ENCODE peak calls at places on chromosomes 3 and 15, in eight cellular contexts. L is activated gamma-delta T cell treated with anti-CD3 and anti-CD28 coated beads, Interleukin-2, amount 50 U/mL, for 16 hours; N is effector CD4-positive, alpha-beta T cell; I is suprapubic skin; A is iPS-NIHi11; Q is Right ventricle myocardium superior; S is HEK293T; H is NB4. F is an unnamed sample.

GRCh38 chr3:45564172-45564571 is 30.4 kb upstream of the LIMD1 start:
- DNase-seq in L (no peak), N (no peak), I (no peak), A (no peak), Q (no peak), S (no peak), H (no peak), F (no peak)

GRCh38 chr3:150225986-150226385 is 182.1 kb upstream of the TSC22D2 start:
- DNase-seq in L (no peak), N (no peak), I (no peak), A (no peak), Q (peak), S (no peak), H (no peak), F (no peak)

GRCh38 chr3:111850481-111850880 is 8.6 kb upstream of the PHLDB2 start:
- DNase-seq in L (no peak), N (no peak), I (no peak), A (no peak), Q (no peak), S (no peak), H (no peak), F (no peak)

GRCh38 chr3:46898321-46899150 is 21.0 kb downstream of the PTH1R start:
- DNase-seq in L (no peak), N (no peak), I (no peak), A (peak), Q (peak), S (no peak), H (no peak), F (no peak)

GRCh38 chr3:133992385-133992784 is 37.3 kb downstream of the SLCO2A1 start:
- DNase-seq in L (no peak), N (no peak), I (peak), A (no peak), Q (no peak), S (no peak), H (no peak), F (no peak)

GRCh38 chr3:117534138-117534537 is 824.6 kb downstream of the TUSC7 start:
- DNase-seq in L (no peak), N (no peak), I (no peak), A (no peak), Q (no peak), S (no peak), H (no peak), F (no peak)

GRCh38 chr15:74976159-74976558 is 19.2 kb upstream of the SCAMP5 start:
- DNase-seq in L (no peak), N (no peak), I (no peak), A (no peak), Q (no peak), S (no peak), H (no peak), F (no peak)

GRCh38 chr3:187922704-187923393 is 177.6 kb upstream of the BCL6 start:
- DNase-seq in L (no peak), N (no peak), I (no peak), A (no peak), Q (no peak), S (no peak), H (no peak), F (no peak)

GRCh38 chr15:50458301-50458700 is 34.1 kb downstream of the USP8 start:
- DNase-seq in L (no peak), N (no peak), I (no peak), A (no peak), Q (no peak), S (no peak), H (no peak), F (no peak)

GRCh38 chr3:6605245-6605644 is 255.7 kb upstream of the GRM7 start:
- DNase-seq in L (no peak), N (no peak), I (no peak), A (no peak), Q (no peak), S (no peak), H (no peak), F (peak)

GRCh38 chr3:149464706-149465328 is 9.7 kb upstream of the TM4SF4 start:
- DNase-seq in L (no peak), N (no peak), I (no peak), A (no peak), Q (no peak), S (no peak), H (no peak), F (no peak)

GRCh38 chr3:188881954-188882641 is 289.7 kb upstream of the TPRG1 start:
- DNase-seq in L (no peak), N (no peak), I (no peak), A (no peak), Q (no peak), S (no peak), H (no peak), F (peak)

GRCh38 chr15:74128785-74129350 is 1.5 kb upstream of the ISLR2 start:
- DNase-seq in L (no peak), N (no peak), I (no peak), A (no peak), Q (no peak), S (no peak), H (no peak), F (no peak)

F was measured in SW480.